ENCODE peak calls at places on chromosomes 11 and 22, in ten cellular contexts. O is ELF-1, D is substantia nigra, V is RWPE1, A is left ventricle myocardium inferior, I is GDM1, M is IMR-90, E is posterior vena cava, K is thoracic aorta, Y is lung microvascular endothelial cell. J is an unnamed sample.

GRCh38 chr11:45942381-45942780 is 19.9 kb downstream of the LARGE2 start:
- DNase-seq in O (no peak), D (no peak), V (no peak), A (no peak), I (no peak), M (no peak), E (no peak), K (no peak), Y (no peak), J (no peak)

GRCh38 chr11:10844364-10844763 is 13.5 kb downstream of the ZBED5 start:
- DNase-seq in O (no peak), D (no peak), V (no peak), A (no peak), I (no peak), M (peak), E (no peak), K (no peak), Y (no peak), J (no peak)

GRCh38 chr11:12091957-12092558 is 18.3 kb upstream of the MICAL2 start:
- DNase-seq in O (no peak), D (no peak), V (no peak), A (no peak), I (no peak), M (no peak), E (no peak), K (no peak), Y (no peak), J (no peak)

GRCh38 chr11:131934006-131934405 is 563.6 kb downstream of the NTM start:
- DNase-seq in O (no peak), D (no peak), V (no peak), A (no peak), I (no peak), M (no peak), E (no peak), K (no peak), Y (no peak), J (no peak)

GRCh38 chr22:29784451-29785361 is 17.5 kb downstream of the UQCR10 start:
- DNase-seq in O (no peak), D (peak), V (no peak), A (peak), I (no peak), M (peak), E (peak), K (no peak), Y (no peak), J (no peak)

GRCh38 chr22:40396882-40397281 is 26.5 kb downstream of the SGSM3 start:
- DNase-seq in O (peak), D (no peak), V (peak), A (no peak), I (no peak), M (peak), E (no peak), K (no peak), Y (peak), J (peak)

GRCh38 chr11:27703453-27703852 is 3.2 kb upstream of the BDNF start:
- DNase-seq in O (no peak), D (no peak), V (peak), A (no peak), I (no peak), M (peak), E (no peak), K (no peak), Y (no peak), J (no peak)

GRCh38 chr11:26931248-26931631 is 62.7 kb upstream of the FIBIN start:
- DNase-seq in O (no peak), D (no peak), V (no peak), A (peak), I (no peak), M (peak), E (no peak), K (no peak), Y (no peak), J (no peak)

GRCh38 chr11:12185914-12186313 is 75.5 kb downstream of the MICAL2 start:
- DNase-seq in O (peak), D (no peak), V (no peak), A (no peak), I (no peak), M (peak), E (no peak), K (no peak), Y (peak), J (no peak)

GRCh38 chr11:122226810-122227379 is 110.9 kb upstream of the BLID start:
- DNase-seq in O (no peak), D (no peak), V (no peak), A (no peak), I (no peak), M (no peak), E (no peak), K (no peak), Y (peak), J (no peak)

GRCh38 chr22:30602049-30602448 is 4.9 kb upstream of the TCN2 start:
- DNase-seq in O (peak), D (no peak), V (no peak), A (no peak), I (no peak), M (peak), E (no peak), K (no peak), Y (no peak), J (no peak)

GRCh38 chr22:47724751-47725150 is 962.3 kb downstream of the TBC1D22A start:
- DNase-seq in O (no peak), D (no peak), V (no peak), A (no peak), I (no peak), M (no peak), E (no peak), K (no peak), Y (no peak), J (no peak)

GRCh38 chr11:75238595-75239245 is 1.9 kb upstream of the TPBGL start:
- DNase-seq in O (no peak), D (no peak), V (no peak), A (no peak), I (no peak), M (no peak), E (no peak), K (no peak), Y (no peak), J (no peak)

GRCh38 chr22:44865193-44866057 is 113.0 kb downstream of the ARHGAP8 start:
- DNase-seq in O (no peak), D (no peak), V (no peak), A (no peak), I (no peak), M (no peak), E (no peak), K (no peak), Y (no peak), J (no peak)

GRCh38 chr22:41410311-41410751 is 28.6 kb downstream of the TEF start:
- DNase-seq in O (no peak), D (peak), V (no peak), A (peak), I (no peak), M (no peak), E (no peak), K (no peak), Y (no peak), J (no peak)

GRCh38 chr11:63837027-63837688 is 1.8 kb upstream of the MARK2 start:
- DNase-seq in O (peak), D (peak), V (peak), A (peak), I (peak), M (peak), E (peak), K (no peak), Y (peak), J (no peak)

J was measured in pulmonary artery endothelial cell.